ENCODE peak calls at places on chromosomes 16 and 17, in ten cellular contexts. A is cardiac fibroblast, G is fibroblast of pulmonary artery, K is gastrocnemius medialis, L is tibial artery, D is endodermal cell, N is AG10803, W is Calu3, T is IMR-90, I is GM10248. S is an unnamed sample.

GRCh38 chr16:15899538-15900100 is 11.2 kb upstream of the CEP20 start:
- DNase-seq in A (peak), G (peak), K (no peak), L (no peak), D (peak), N (peak), W (peak), T (peak), I (peak), S (peak)

GRCh38 chr16:67027046-67027445 is 1.9 kb upstream of the CBFB start:
- DNase-seq in A (no peak), G (no peak), K (no peak), L (no peak), D (no peak), N (no peak), W (no peak), T (no peak), I (no peak), S (no peak)

GRCh38 chr16:66606000-66606751 is 1.7 kb downstream of the CMTM3 start:
- DNase-seq in A (no peak), G (no peak), K (no peak), L (no peak), D (no peak), N (no peak), W (no peak), T (no peak), I (peak), S (peak)

GRCh38 chr16:67509016-67509415 is 19.6 kb upstream of the RIPOR1 start:
- DNase-seq in A (no peak), G (no peak), K (no peak), L (no peak), D (no peak), N (no peak), W (no peak), T (no peak), I (no peak), S (no peak)

GRCh38 chr17:8118769-8119574 is 658 bp upstream of the ALOXE3 start:
- DNase-seq in A (peak), G (peak), K (peak), L (peak), D (peak), N (peak), W (peak), T (peak), I (peak), S (peak)

GRCh38 chr16:47943235-47943634 is 212.6 kb downstream of the ABCC12 start:
- DNase-seq in A (no peak), G (no peak), K (no peak), L (no peak), D (no peak), N (no peak), W (no peak), T (no peak), I (no peak), S (no peak)

GRCh38 chr16:610513-611381 is 20.0 kb upstream of the WFIKKN1 start:
- DNase-seq in A (no peak), G (no peak), K (no peak), L (no peak), D (peak), N (no peak), W (peak), T (no peak), I (no peak), S (no peak)

GRCh38 chr16:77169650-77170236 is 21.2 kb upstream of the MON1B start:
- DNase-seq in A (peak), G (peak), K (no peak), L (no peak), D (peak), N (peak), W (peak), T (peak), I (peak), S (peak)

GRCh38 chr17:60902399-60902798 is 224.7 kb downstream of the BCAS3 start:
- DNase-seq in A (peak), G (no peak), K (no peak), L (no peak), D (no peak), N (no peak), W (no peak), T (peak), I (no peak), S (no peak)

GRCh38 chr17:70968302-70968701 is 799.0 kb downstream of the KCNJ2 start:
- DNase-seq in A (no peak), G (no peak), K (no peak), L (no peak), D (no peak), N (no peak), W (no peak), T (peak), I (no peak), S (no peak)

GRCh38 chr16:78128920-78129319 is 29.5 kb downstream of the WWOX start:
- DNase-seq in A (peak), G (no peak), K (no peak), L (no peak), D (no peak), N (no peak), W (no peak), T (no peak), I (no peak), S (no peak)

GRCh38 chr17:74547736-74548135 is 1.8 kb upstream of the CD300C start:
- DNase-seq in A (no peak), G (no peak), K (no peak), L (no peak), D (no peak), N (no peak), W (no peak), T (no peak), I (no peak), S (no peak)

GRCh38 chr17:29723283-29724047 is 100.8 kb upstream of the CORO6 start:
- DNase-seq in A (no peak), G (no peak), K (no peak), L (no peak), D (no peak), N (no peak), W (no peak), T (no peak), I (peak), S (peak)

GRCh38 chr16:25988089-25988488 is 296.3 kb downstream of the HS3ST4 start:
- DNase-seq in A (no peak), G (no peak), K (no peak), L (no peak), D (peak), N (no peak), W (no peak), T (no peak), I (no peak), S (no peak)

GRCh38 chr17:17874478-17874877 is 37.7 kb upstream of the SREBF1 start:
- DNase-seq in A (no peak), G (peak), K (no peak), L (no peak), D (no peak), N (peak), W (no peak), T (peak), I (no peak), S (no peak)

GRCh38 chr16:72836181-72836580 is 211.7 kb downstream of the ZFHX3 start:
- DNase-seq in A (no peak), G (no peak), K (no peak), L (no peak), D (peak), N (no peak), W (no peak), T (no peak), I (no peak), S (no peak)

GRCh38 chr17:72432143-72432604 is 311.4 kb downstream of the SOX9 start:
- DNase-seq in A (no peak), G (no peak), K (no peak), L (no peak), D (no peak), N (no peak), W (no peak), T (peak), I (no peak), S (no peak)

GRCh38 chr16:55660776-55661175 is 5.0 kb downstream of the SLC6A2 start:
- DNase-seq in A (no peak), G (no peak), K (no peak), L (no peak), D (no peak), N (no peak), W (no peak), T (no peak), I (no peak), S (no peak)

GRCh38 chr17:5418858-5419355 is 555 bp downstream of the NUP88 start:
- DNase-seq in A (peak), G (peak), K (peak), L (peak), D (no peak), N (no peak), W (peak), T (peak), I (peak), S (peak)

GRCh38 chr17:11598274-11599221 is at the start of gene DNAH9:
- DNase-seq in A (peak), G (peak), K (peak), L (peak), D (peak), N (peak), W (peak), T (no peak), I (no peak), S (peak)

GRCh38 chr17:6353161-6353560 is 81.8 kb downstream of the AIPL1 start:
- DNase-seq in A (no peak), G (no peak), K (no peak), L (no peak), D (peak), N (no peak), W (no peak), T (no peak), I (no peak), S (no peak)

GRCh38 chr16:57903656-57904055 is 67.3 kb downstream of the CNGB1 start:
- DNase-seq in A (no peak), G (no peak), K (no peak), L (no peak), D (no peak), N (no peak), W (no peak), T (no peak), I (no peak), S (no peak)

GRCh38 chr17:51765558-51766145 is 392.9 kb downstream of the CA10 start:
- DNase-seq in A (no peak), G (no peak), K (no peak), L (no peak), D (no peak), N (no peak), W (no peak), T (no peak), I (no peak), S (no peak)

GRCh38 chr16:88461291-88462269 is 8.5 kb downstream of the ZFPM1 start:
- DNase-seq in A (no peak), G (peak), K (no peak), L (no peak), D (peak), N (no peak), W (no peak), T (no peak), I (no peak), S (no peak)

GRCh38 chr16:1470543-1471251 is 4.1 kb downstream of the CLCN7 start:
- DNase-seq in A (peak), G (peak), K (no peak), L (no peak), D (no peak), N (peak), W (no peak), T (peak), I (no peak), S (no peak)

GRCh38 chr17:8119575-8120519 is 1.5 kb upstream of the ALOXE3 start:
- DNase-seq in A (peak), G (peak), K (peak), L (peak), D (peak), N (peak), W (peak), T (peak), I (peak), S (peak)

GRCh38 chr16:16080465-16081065 is 131.1 kb downstream of the ABCC1 start:
- DNase-seq in A (no peak), G (no peak), K (no peak), L (no peak), D (no peak), N (no peak), W (no peak), T (no peak), I (no peak), S (no peak)

GRCh38 chr16:84746875-84747274 is 47.1 kb downstream of the USP10 start:
- DNase-seq in A (no peak), G (no peak), K (no peak), L (no peak), D (no peak), N (no peak), W (no peak), T (no peak), I (no peak), S (no peak)
- TF ChIP-seq CTCF in A (peak), G (peak), K (no peak), L (no peak), D (peak), N (peak), W (peak), T (peak), I (no peak), S (peak)

GRCh38 chr17:62179525-62180161 is 114.6 kb upstream of the MED13 start:
- DNase-seq in A (peak), G (peak), K (no peak), L (no peak), D (no peak), N (peak), W (peak), T (peak), I (no peak), S (no peak)
- TF ChIP-seq CTCF in A (no peak), G (no peak), K (no peak), L (no peak), D (no peak), N (no peak), W (no peak), T (no peak), I (no peak), S (no peak)

DNA sequence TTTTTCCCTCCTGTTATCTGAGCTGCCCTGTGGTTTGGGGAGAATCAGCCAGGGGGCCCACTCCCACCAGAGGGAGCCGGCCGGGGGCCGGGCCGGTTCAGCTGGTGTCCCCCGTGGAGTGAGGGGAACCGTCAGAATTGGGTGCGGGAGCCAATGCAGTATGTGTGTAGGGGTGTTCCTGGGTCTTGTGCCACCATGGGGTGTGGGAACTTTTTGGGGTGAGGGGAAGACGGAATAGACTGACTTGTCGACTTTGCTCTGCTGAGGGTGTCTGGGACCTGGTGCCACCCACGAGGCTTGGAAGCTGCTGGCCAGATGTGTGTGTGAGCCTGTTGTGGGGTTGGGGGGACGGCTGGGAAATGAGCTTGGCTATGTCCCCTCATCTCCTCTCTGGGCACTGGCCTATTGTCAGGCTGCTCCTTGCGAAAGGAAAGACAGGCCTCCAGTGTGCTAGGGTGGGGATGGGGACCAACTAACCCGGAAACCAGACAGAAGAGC is 9.9 kb downstream of the RARA start:
- DNase-seq in A (no peak), G (no peak), K (no peak), L (no peak), D (peak), N (peak), W (peak), T (no peak), I (no peak), S (no peak)
- TF ChIP-seq CTCF in A (peak), G (peak), K (no peak), L (no peak), D (peak), N (peak), W (no peak), T (peak), I (no peak), S (no peak)

DNA sequence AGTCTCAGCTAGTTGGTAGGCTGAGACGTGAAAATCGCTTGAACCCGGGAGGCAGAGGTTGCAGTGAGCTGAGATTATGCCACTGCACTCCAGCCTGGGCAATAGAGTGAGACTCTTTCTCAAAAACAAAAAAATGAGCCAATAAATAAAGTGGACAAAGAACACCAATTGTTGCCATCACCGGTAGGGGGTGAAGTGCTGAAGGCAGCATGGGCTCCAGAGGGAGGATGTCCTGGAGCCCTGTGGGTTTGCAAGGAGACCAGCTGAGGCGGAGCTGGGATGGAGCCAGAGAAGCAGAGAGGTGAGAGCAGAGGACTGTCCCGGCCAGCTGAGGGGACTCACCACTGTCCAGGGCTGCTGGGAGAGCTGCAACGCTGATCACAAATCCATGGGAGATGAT is 13.8 kb downstream of the CHST6 start:
- DNase-seq in A (no peak), G (no peak), K (no peak), L (no peak), D (no peak), N (no peak), W (no peak), T (no peak), I (no peak), S (no peak)
- TF ChIP-seq CTCF in A (no peak), G (no peak), K (no peak), L (no peak), D (no peak), N (no peak), W (no peak), T (no peak), I (no peak), S (no peak)

GRCh38 chr17:34420254-34420766 is 57.3 kb upstream of the CCL1 start:
- DNase-seq in A (peak), G (peak), K (peak), L (peak), D (peak), N (peak), W (peak), T (peak), I (peak), S (peak)
- TF ChIP-seq CTCF in A (peak), G (peak), K (peak), L (peak), D (peak), N (peak), W (peak), T (peak), I (peak), S (peak)

DNA sequence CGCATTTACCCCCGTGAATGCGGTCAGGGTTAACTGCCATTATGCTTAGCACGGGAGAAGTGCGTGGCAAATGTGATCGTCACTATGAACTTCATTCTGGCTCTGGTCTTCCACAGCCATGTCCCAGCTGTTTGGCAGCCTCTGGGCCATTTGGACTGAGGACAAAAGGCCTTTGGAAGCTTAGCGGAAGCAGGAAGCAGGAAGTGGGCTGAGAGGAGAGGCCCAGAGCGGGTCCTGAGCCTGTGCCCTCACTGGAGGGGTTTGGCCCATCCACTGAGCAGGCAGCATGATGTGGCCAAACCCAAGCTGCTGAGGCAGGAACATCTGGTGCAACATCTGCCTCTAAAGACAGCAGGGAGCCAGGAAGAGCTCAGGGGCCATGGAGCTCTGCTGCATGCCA is 345.9 kb downstream of the C16orf95 start:
- DNase-seq in A (no peak), G (no peak), K (no peak), L (no peak), D (no peak), N (peak), W (no peak), T (no peak), I (no peak), S (no peak)
- TF ChIP-seq CTCF in A (no peak), G (no peak), K (no peak), L (no peak), D (no peak), N (no peak), W (no peak), T (no peak), I (no peak), S (no peak)

GRCh38 chr17:75843577-75844529 is at the start of gene UNC13D:
- DNase-seq in A (no peak), G (no peak), K (no peak), L (no peak), D (no peak), N (no peak), W (peak), T (no peak), I (peak), S (peak)
- TF ChIP-seq CTCF in A (no peak), G (no peak), K (no peak), L (no peak), D (no peak), N (no peak), W (peak), T (no peak), I (no peak), S (no peak)

GRCh38 chr17:33689725-33690124 is 396.6 kb upstream of the ASIC2 start:
- DNase-seq in A (no peak), G (no peak), K (no peak), L (no peak), D (peak), N (no peak), W (no peak), T (no peak), I (no peak), S (no peak)
- TF ChIP-seq CTCF in A (no peak), G (peak), K (no peak), L (no peak), D (peak), N (peak), W (no peak), T (no peak), I (no peak), S (peak)

DNA sequence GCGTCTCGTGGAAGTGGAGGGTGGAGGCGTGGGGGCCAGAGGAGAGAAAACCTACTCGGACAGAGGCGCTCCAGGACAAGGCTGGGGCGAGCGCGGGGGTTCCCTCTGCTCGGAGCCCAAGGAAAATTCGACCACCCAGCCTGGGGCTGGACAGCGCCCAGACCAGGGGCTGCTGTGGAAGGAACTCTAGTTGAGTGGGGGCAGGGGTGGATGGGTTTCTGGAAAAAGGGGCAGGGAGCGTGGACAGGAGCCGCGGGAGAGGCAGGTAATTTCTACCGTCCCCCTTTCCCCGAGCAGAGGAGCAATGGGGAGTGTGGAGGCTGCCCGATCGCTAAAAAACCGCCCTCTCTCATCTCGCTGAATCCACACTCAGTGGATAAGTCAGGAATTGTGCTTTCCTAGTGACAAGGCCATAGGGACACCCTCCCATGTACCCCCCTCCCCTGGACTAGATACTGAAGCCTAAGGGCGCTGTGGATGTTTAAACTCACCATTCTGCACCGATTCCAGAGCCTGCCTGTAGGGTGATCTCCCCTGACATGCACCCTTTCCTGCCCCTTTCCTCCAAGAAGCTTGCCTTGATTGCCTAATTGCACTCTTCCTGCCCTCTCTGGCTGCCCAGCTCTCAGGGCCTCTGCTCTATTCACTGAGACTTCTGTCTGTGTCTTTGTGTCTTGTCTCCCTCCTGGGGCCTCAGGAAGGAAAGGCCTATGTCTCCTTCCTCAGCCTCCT is 90.7 kb upstream of the TMEM97 start:
- DNase-seq in A (no peak), G (peak), K (no peak), L (no peak), D (peak), N (no peak), W (no peak), T (no peak), I (no peak), S (no peak)
- TF ChIP-seq CTCF in A (peak), G (no peak), K (no peak), L (no peak), D (peak), N (peak), W (no peak), T (peak), I (no peak), S (no peak)

S was measured in GM13977.